ENCODE peak calls at places on chromosomes 5 and 9, in seven cellular contexts. One of them, this sample, is unnamed.

GRCh38 chr5:141597394-141597793 is 21.4 kb downstream of the DIAPH1 start:
- DNase-seq in kidney epithelial cell: no peak
- DNase-seq in tibial artery: no peak
- DNase-seq in heart left ventricle: no peak
- DNase-seq in retinal pigment epithelial cell: no peak
- DNase-seq in OCI-LY7: peak; percentile 17
- DNase-seq in pancreas: no peak
- DNase-seq in this sample: no peak

GRCh38 chr5:132059696-132060500 is 557 bp upstream of the IL3 start:
- DNase-seq in kidney epithelial cell: no peak
- DNase-seq in tibial artery: peak; percentile 7
- DNase-seq in heart left ventricle: peak; percentile 51
- DNase-seq in retinal pigment epithelial cell: no peak
- DNase-seq in OCI-LY7: no peak
- DNase-seq in pancreas: peak; percentile 45
- DNase-seq in this sample: no peak

GRCh38 chr5:59088546-59088945 is 505.7 kb downstream of the RAB3C start:
- DNase-seq in kidney epithelial cell: no peak
- DNase-seq in tibial artery: no peak
- DNase-seq in heart left ventricle: no peak
- DNase-seq in retinal pigment epithelial cell: no peak
- DNase-seq in OCI-LY7: no peak
- DNase-seq in pancreas: no peak
- DNase-seq in this sample: no peak

GRCh38 chr9:18472915-18473314 is 1.0 kb upstream of the ADAMTSL1 start:
- DNase-seq in kidney epithelial cell: no peak
- DNase-seq in tibial artery: no peak
- DNase-seq in heart left ventricle: no peak
- DNase-seq in retinal pigment epithelial cell: no peak
- DNase-seq in OCI-LY7: no peak
- DNase-seq in pancreas: no peak
- DNase-seq in this sample: no peak

GRCh38 chr5:102018279-102018678 is 277.8 kb downstream of the SLCO4C1 start:
- DNase-seq in kidney epithelial cell: no peak
- DNase-seq in tibial artery: no peak
- DNase-seq in heart left ventricle: no peak
- DNase-seq in retinal pigment epithelial cell: no peak
- DNase-seq in OCI-LY7: no peak
- DNase-seq in pancreas: no peak
- DNase-seq in this sample: no peak

GRCh38 chr5:24630925-24631324 is 13.9 kb downstream of the CDH10 start:
- DNase-seq in kidney epithelial cell: no peak
- DNase-seq in tibial artery: no peak
- DNase-seq in heart left ventricle: no peak
- DNase-seq in retinal pigment epithelial cell: no peak
- DNase-seq in OCI-LY7: no peak
- DNase-seq in pancreas: no peak
- DNase-seq in this sample: no peak

GRCh38 chr9:19550009-19550408 is 141.2 kb downstream of the ACER2 start:
- DNase-seq in kidney epithelial cell: no peak
- DNase-seq in tibial artery: no peak
- DNase-seq in heart left ventricle: no peak
- DNase-seq in retinal pigment epithelial cell: no peak
- DNase-seq in OCI-LY7: no peak
- DNase-seq in pancreas: no peak
- DNase-seq in this sample: no peak

GRCh38 chr5:141512390-141513020 is 23.6 kb downstream of the PCDHGC5 start:
- DNase-seq in kidney epithelial cell: no peak
- DNase-seq in tibial artery: peak; percentile 87
- DNase-seq in heart left ventricle: peak; percentile 89
- DNase-seq in retinal pigment epithelial cell: no peak
- DNase-seq in OCI-LY7: peak; percentile 90
- DNase-seq in pancreas: peak; percentile 97
- DNase-seq in this sample: no peak

GRCh38 chr5:55915783-55916182 is 64.6 kb downstream of the IL31RA start:
- DNase-seq in kidney epithelial cell: no peak
- DNase-seq in tibial artery: no peak
- DNase-seq in heart left ventricle: no peak
- DNase-seq in retinal pigment epithelial cell: no peak
- DNase-seq in OCI-LY7: no peak
- DNase-seq in pancreas: no peak
- DNase-seq in this sample: no peak

GRCh38 chr5:82355496-82355895 is 77.3 kb upstream of the RPS23 start:
- DNase-seq in kidney epithelial cell: no peak
- DNase-seq in tibial artery: no peak
- DNase-seq in heart left ventricle: no peak
- DNase-seq in retinal pigment epithelial cell: no peak
- DNase-seq in OCI-LY7: no peak
- DNase-seq in pancreas: no peak
- DNase-seq in this sample: no peak

GRCh38 chr5:111563041-111563822 is 50.9 kb upstream of the STARD4 start:
- DNase-seq in kidney epithelial cell: peak; percentile 99
- DNase-seq in tibial artery: no peak
- DNase-seq in heart left ventricle: no peak
- DNase-seq in retinal pigment epithelial cell: peak; percentile 22
- DNase-seq in OCI-LY7: no peak
- DNase-seq in pancreas: no peak
- DNase-seq in this sample: peak; percentile 94

GRCh38 chr9:129237195-129237611 is 59.1 kb upstream of the IER5L start:
- DNase-seq in kidney epithelial cell: no peak
- DNase-seq in tibial artery: no peak
- DNase-seq in heart left ventricle: peak; percentile 33
- DNase-seq in retinal pigment epithelial cell: no peak
- DNase-seq in OCI-LY7: peak; percentile 41
- DNase-seq in pancreas: no peak
- DNase-seq in this sample: peak; percentile 8

GRCh38 chr9:14372437-14373318 is 58.7 kb upstream of the NFIB start:
- DNase-seq in kidney epithelial cell: peak; percentile 67
- DNase-seq in tibial artery: no peak
- DNase-seq in heart left ventricle: no peak
- DNase-seq in retinal pigment epithelial cell: no peak
- DNase-seq in OCI-LY7: no peak
- DNase-seq in pancreas: no peak
- DNase-seq in this sample: peak; percentile 3

DNA sequence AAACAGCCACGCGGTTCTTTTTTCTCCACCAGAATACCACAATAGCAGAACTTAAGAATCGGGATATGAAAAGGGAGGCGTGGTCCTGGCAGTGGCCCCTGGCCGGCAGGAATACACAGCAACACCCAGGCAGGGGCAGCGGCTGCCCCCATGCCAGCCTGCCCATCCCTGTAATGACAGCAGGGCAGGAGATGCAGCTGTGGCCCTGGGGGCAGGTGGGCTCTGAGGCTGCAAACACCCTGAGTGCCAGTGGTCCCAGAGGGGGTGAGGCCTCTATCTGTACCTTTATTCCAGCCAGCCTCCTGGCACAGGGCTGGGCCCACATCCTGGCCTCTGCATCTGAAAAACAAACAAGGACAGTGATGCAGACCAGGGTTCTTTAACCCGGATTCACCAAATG is 12.4 kb downstream of the DIPK1B start:
- DNase-seq in kidney epithelial cell: no peak
- DNase-seq in tibial artery: no peak
- DNase-seq in heart left ventricle: no peak
- DNase-seq in retinal pigment epithelial cell: no peak
- DNase-seq in OCI-LY7: no peak
- DNase-seq in pancreas: no peak
- DNase-seq in this sample: no peak
- H3K4me3 ChIP-seq in kidney epithelial cell: no peak overlapping the region
- H3K4me3 ChIP-seq in tibial artery: no peak overlapping the region
- H3K4me3 ChIP-seq in heart left ventricle: no peak overlapping the region
- H3K4me3 ChIP-seq in retinal pigment epithelial cell: no peak overlapping the region
- H3K4me3 ChIP-seq in OCI-LY7: no peak overlapping the region
- H3K4me3 ChIP-seq in pancreas: no peak overlapping the region
- H3K4me3 ChIP-seq in this sample: no peak overlapping the region

DNA sequence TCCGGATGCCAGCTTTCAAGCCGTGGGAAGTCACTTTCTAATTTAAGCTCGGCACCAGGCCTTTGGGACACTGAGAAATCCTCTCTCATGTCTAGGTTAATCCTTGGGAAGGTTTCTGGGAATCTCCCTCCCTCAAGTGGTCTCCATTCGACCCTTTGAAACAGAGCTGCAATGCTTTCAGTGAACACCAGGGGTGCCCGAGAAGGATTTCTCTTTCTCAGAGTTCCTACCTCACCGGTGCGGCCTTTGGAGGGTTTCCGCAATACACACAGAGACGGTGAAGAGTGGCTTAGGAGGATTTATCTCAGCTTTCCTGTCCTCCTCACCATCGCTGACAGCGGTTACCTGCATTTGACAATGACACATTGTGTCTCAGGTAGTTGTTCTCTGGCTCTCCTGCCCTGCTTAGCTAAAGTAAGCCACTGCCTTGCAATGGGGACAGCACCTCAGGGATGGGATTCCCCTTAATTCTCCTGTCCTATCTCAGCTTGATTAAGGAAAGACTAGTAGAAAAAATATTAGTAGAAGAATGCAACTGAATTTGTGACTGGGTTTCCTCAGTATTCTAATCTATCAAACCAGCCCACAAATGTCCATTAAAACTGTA is 180.6 kb downstream of the GABRG2 start:
- DNase-seq in kidney epithelial cell: no peak
- DNase-seq in tibial artery: no peak
- DNase-seq in heart left ventricle: no peak
- DNase-seq in retinal pigment epithelial cell: no peak
- DNase-seq in OCI-LY7: peak; percentile 3
- DNase-seq in pancreas: no peak
- DNase-seq in this sample: no peak
- TF ChIP-seq CTCF in kidney epithelial cell: peak; percentile 39
- TF ChIP-seq CTCF in tibial artery: peak; percentile 5
- TF ChIP-seq CTCF in heart left ventricle: peak; percentile 5
- TF ChIP-seq CTCF in retinal pigment epithelial cell: peak; percentile 27
- TF ChIP-seq CTCF in OCI-LY7: peak; percentile 65
- TF ChIP-seq CTCF in pancreas: no peak
- TF ChIP-seq CTCF in this sample: peak; percentile 7

DNA sequence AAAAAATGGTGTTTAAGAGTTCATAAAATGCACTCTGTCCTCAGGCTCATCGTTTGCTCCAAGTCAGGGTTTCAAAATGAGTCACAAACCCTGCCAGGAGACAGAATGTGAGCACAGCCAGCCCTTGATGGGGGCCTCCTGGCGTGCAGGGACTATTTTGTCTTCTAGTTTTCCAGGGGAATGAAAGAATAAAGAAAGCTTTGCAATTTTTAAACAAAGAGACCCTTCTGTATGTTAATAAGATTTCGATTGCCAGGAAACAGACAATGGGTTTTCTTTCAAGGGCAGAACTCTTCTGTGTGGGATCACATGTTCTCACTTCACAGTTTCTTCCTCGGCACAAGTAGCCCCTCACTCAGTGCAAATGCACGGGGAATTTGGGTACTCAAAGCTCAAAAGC is 121.4 kb upstream of the C6 start:
- DNase-seq in kidney epithelial cell: no peak
- DNase-seq in tibial artery: no peak
- DNase-seq in heart left ventricle: no peak
- DNase-seq in retinal pigment epithelial cell: no peak
- DNase-seq in OCI-LY7: no peak
- DNase-seq in pancreas: no peak
- DNase-seq in this sample: no peak
- H3K4me3 ChIP-seq in kidney epithelial cell: no peak overlapping the region
- H3K4me3 ChIP-seq in tibial artery: no peak overlapping the region
- H3K4me3 ChIP-seq in heart left ventricle: no peak overlapping the region
- H3K4me3 ChIP-seq in retinal pigment epithelial cell: no peak overlapping the region
- H3K4me3 ChIP-seq in OCI-LY7: no peak overlapping the region
- H3K4me3 ChIP-seq in pancreas: no peak overlapping the region
- H3K4me3 ChIP-seq in this sample: no peak overlapping the region

GRCh38 chr5:133890308-133890707 is 78.1 kb downstream of the C5orf15 start:
- DNase-seq in kidney epithelial cell: no peak
- DNase-seq in tibial artery: no peak
- DNase-seq in heart left ventricle: no peak
- DNase-seq in retinal pigment epithelial cell: no peak
- DNase-seq in OCI-LY7: no peak
- DNase-seq in pancreas: no peak
- DNase-seq in this sample: no peak
- TF ChIP-seq CTCF in kidney epithelial cell: no peak
- TF ChIP-seq CTCF in tibial artery: no peak
- TF ChIP-seq CTCF in heart left ventricle: no peak
- TF ChIP-seq CTCF in retinal pigment epithelial cell: no peak
- TF ChIP-seq CTCF in OCI-LY7: no peak
- TF ChIP-seq CTCF in pancreas: no peak
- TF ChIP-seq CTCF in this sample: no peak

GRCh38 chr9:98999152-98999525 is 55.4 kb downstream of the COL15A1 start:
- DNase-seq in kidney epithelial cell: no peak
- DNase-seq in tibial artery: no peak
- DNase-seq in heart left ventricle: no peak
- DNase-seq in retinal pigment epithelial cell: no peak
- DNase-seq in OCI-LY7: no peak
- DNase-seq in pancreas: no peak
- DNase-seq in this sample: no peak

GRCh38 chr9:99000480-99001395 is 57.0 kb downstream of the COL15A1 start:
- DNase-seq in kidney epithelial cell: no peak
- DNase-seq in tibial artery: no peak
- DNase-seq in heart left ventricle: no peak
- DNase-seq in retinal pigment epithelial cell: no peak
- DNase-seq in OCI-LY7: peak; percentile 75
- DNase-seq in pancreas: no peak
- DNase-seq in this sample: no peak

GRCh38 chr9:98997580-98997979 is 53.9 kb downstream of the COL15A1 start:
- DNase-seq in kidney epithelial cell: no peak
- DNase-seq in tibial artery: no peak
- DNase-seq in heart left ventricle: peak; percentile 63
- DNase-seq in retinal pigment epithelial cell: no peak
- DNase-seq in OCI-LY7: no peak
- DNase-seq in pancreas: no peak
- DNase-seq in this sample: no peak

GRCh38 chr9:98995971-98996504 is 52.3 kb downstream of the COL15A1 start:
- DNase-seq in kidney epithelial cell: no peak
- DNase-seq in tibial artery: no peak
- DNase-seq in heart left ventricle: no peak
- DNase-seq in retinal pigment epithelial cell: no peak
- DNase-seq in OCI-LY7: no peak
- DNase-seq in pancreas: no peak
- DNase-seq in this sample: no peak

GRCh38 chr9:98998441-98999151 is 54.9 kb downstream of the COL15A1 start:
- DNase-seq in kidney epithelial cell: no peak
- DNase-seq in tibial artery: peak; percentile 79
- DNase-seq in heart left ventricle: peak; percentile 92
- DNase-seq in retinal pigment epithelial cell: no peak
- DNase-seq in OCI-LY7: peak; percentile 56
- DNase-seq in pancreas: peak; percentile 93
- DNase-seq in this sample: no peak
- H3K4me3 ChIP-seq in kidney epithelial cell: no peak overlapping the region
- H3K4me3 ChIP-seq in tibial artery: peak overlapping the region; percentile 25
- H3K4me3 ChIP-seq in heart left ventricle: peak overlapping the region; percentile 10
- H3K4me3 ChIP-seq in retinal pigment epithelial cell: peak overlapping the region; percentile 18
- H3K4me3 ChIP-seq in OCI-LY7: no peak overlapping the region
- H3K4me3 ChIP-seq in pancreas: no peak overlapping the region
- H3K4me3 ChIP-seq in this sample: no peak overlapping the region

GRCh38 chr5:63963080-63963735 is 963 bp upstream of the HTR1A start:
- DNase-seq in kidney epithelial cell: peak; percentile 37
- DNase-seq in tibial artery: no peak
- DNase-seq in heart left ventricle: no peak
- DNase-seq in retinal pigment epithelial cell: peak; percentile 21
- DNase-seq in OCI-LY7: peak; percentile 57
- DNase-seq in pancreas: no peak
- DNase-seq in this sample: peak; percentile 5
- TF ChIP-seq CTCF in kidney epithelial cell: peak; percentile 78
- TF ChIP-seq CTCF in tibial artery: peak; percentile 30
- TF ChIP-seq CTCF in heart left ventricle: peak; percentile 24
- TF ChIP-seq CTCF in retinal pigment epithelial cell: peak; percentile 86
- TF ChIP-seq CTCF in OCI-LY7: peak; percentile 89
- TF ChIP-seq CTCF in pancreas: peak; percentile 23
- TF ChIP-seq CTCF in this sample: peak; percentile 50

This sample was measured in AG09309.